ENCODE peak calls at places on chromosomes 4 and X, in five cellular contexts. One of them, this sample, is unnamed.

GRCh38 chr4:149914521-149915115 is 99.0 kb upstream of the IQCM start:
- DNase-seq in astrocyte of the cerebellum: peak; percentile 35
- DNase-seq in AG04450: peak; percentile 32
- DNase-seq in AG09309: peak; percentile 28
- DNase-seq in foreskin fibroblast: peak; percentile 76
- DNase-seq in this sample: peak; percentile 27

GRCh38 chr4:101885574-101885973 is 95.0 kb downstream of the BANK1 start:
- DNase-seq in astrocyte of the cerebellum: no peak
- DNase-seq in AG04450: no peak
- DNase-seq in AG09309: no peak
- DNase-seq in foreskin fibroblast: no peak
- DNase-seq in this sample: no peak

GRCh38 chrX:132071260-132071659 is 48.2 kb downstream of the STK26 start:
- DNase-seq in astrocyte of the cerebellum: no peak
- DNase-seq in AG04450: no peak
- DNase-seq in AG09309: peak; percentile 3
- DNase-seq in foreskin fibroblast: peak; percentile 14
- DNase-seq in this sample: no peak

GRCh38 chrX:129606918-129607317 is 47.8 kb downstream of the APLN start:
- DNase-seq in astrocyte of the cerebellum: peak; percentile 24
- DNase-seq in AG04450: no peak
- DNase-seq in AG09309: no peak
- DNase-seq in foreskin fibroblast: peak; percentile 67
- DNase-seq in this sample: no peak

GRCh38 chr4:69196209-69196965 is 18.2 kb downstream of the UGT2B11 start:
- DNase-seq in astrocyte of the cerebellum: no peak
- DNase-seq in AG04450: no peak
- DNase-seq in AG09309: no peak
- DNase-seq in foreskin fibroblast: no peak
- DNase-seq in this sample: no peak

GRCh38 chrX:104351173-104351769 is 96.5 kb upstream of the ESX1 start:
- DNase-seq in astrocyte of the cerebellum: peak; percentile 35
- DNase-seq in AG04450: no peak
- DNase-seq in AG09309: peak; percentile 67
- DNase-seq in foreskin fibroblast: peak; percentile 78
- DNase-seq in this sample: peak; percentile 48

GRCh38 chr4:1266881-1267763 is 18.2 kb upstream of the CTBP1 start:
- DNase-seq in astrocyte of the cerebellum: no peak
- DNase-seq in AG04450: no peak
- DNase-seq in AG09309: no peak
- DNase-seq in foreskin fibroblast: no peak
- DNase-seq in this sample: no peak

GRCh38 chr4:76238236-76238635 is 13.3 kb upstream of the FAM47E start:
- DNase-seq in astrocyte of the cerebellum: no peak
- DNase-seq in AG04450: no peak
- DNase-seq in AG09309: no peak
- DNase-seq in foreskin fibroblast: no peak
- DNase-seq in this sample: no peak

GRCh38 chr4:7539659-7540058 is 104.9 kb upstream of the PSAPL1 start:
- DNase-seq in astrocyte of the cerebellum: no peak
- DNase-seq in AG04450: no peak
- DNase-seq in AG09309: no peak
- DNase-seq in foreskin fibroblast: no peak
- DNase-seq in this sample: no peak

GRCh38 chr4:7757501-7758443 is 181.9 kb downstream of the AFAP1 start:
- DNase-seq in astrocyte of the cerebellum: no peak
- DNase-seq in AG04450: no peak
- DNase-seq in AG09309: no peak
- DNase-seq in foreskin fibroblast: peak; percentile 37
- DNase-seq in this sample: no peak

GRCh38 chrX:131778269-131779218 is 234.7 kb downstream of the OR13H1 start:
- DNase-seq in astrocyte of the cerebellum: peak; percentile 78
- DNase-seq in AG04450: no peak
- DNase-seq in AG09309: no peak
- DNase-seq in foreskin fibroblast: no peak
- DNase-seq in this sample: no peak

GRCh38 chr4:159374749-159375535 is 272.1 kb downstream of the RAPGEF2 start:
- DNase-seq in astrocyte of the cerebellum: peak; percentile 19
- DNase-seq in AG04450: peak; percentile 16
- DNase-seq in AG09309: peak; percentile 73
- DNase-seq in foreskin fibroblast: no peak
- DNase-seq in this sample: peak; percentile 2

GRCh38 chrX:99572711-99573110 is 837.4 kb downstream of the PCDH19 start:
- DNase-seq in astrocyte of the cerebellum: no peak
- DNase-seq in AG04450: no peak
- DNase-seq in AG09309: no peak
- DNase-seq in foreskin fibroblast: no peak
- DNase-seq in this sample: no peak

GRCh38 chr4:25486171-25486570 is 109.1 kb downstream of the ANAPC4 start:
- DNase-seq in astrocyte of the cerebellum: peak; percentile 60
- DNase-seq in AG04450: no peak
- DNase-seq in AG09309: no peak
- DNase-seq in foreskin fibroblast: no peak
- DNase-seq in this sample: no peak

GRCh38 chr4:77347341-77347740 is 190.3 kb downstream of the CCNG2 start:
- DNase-seq in astrocyte of the cerebellum: no peak
- DNase-seq in AG04450: no peak
- DNase-seq in AG09309: no peak
- DNase-seq in foreskin fibroblast: no peak
- DNase-seq in this sample: no peak

GRCh38 chr4:3257125-3257690 is 8.2 kb downstream of the MSANTD1 start:
- DNase-seq in astrocyte of the cerebellum: no peak
- DNase-seq in AG04450: no peak
- DNase-seq in AG09309: no peak
- DNase-seq in foreskin fibroblast: no peak
- DNase-seq in this sample: no peak

GRCh38 chr4:106238819-106239420 is 77.1 kb downstream of the TBCK start:
- DNase-seq in astrocyte of the cerebellum: peak; percentile 18
- DNase-seq in AG04450: no peak
- DNase-seq in AG09309: peak; percentile 7
- DNase-seq in foreskin fibroblast: peak; percentile 50
- DNase-seq in this sample: no peak

GRCh38 chrX:106898462-106898861 is 4.7 kb downstream of the RIPPLY1 start:
- DNase-seq in astrocyte of the cerebellum: peak; percentile 24
- DNase-seq in AG04450: no peak
- DNase-seq in AG09309: no peak
- DNase-seq in foreskin fibroblast: peak; percentile 68
- DNase-seq in this sample: no peak

GRCh38 chr4:22019676-22020075 is 71.1 kb upstream of the KCNIP4 start:
- DNase-seq in astrocyte of the cerebellum: no peak
- DNase-seq in AG04450: no peak
- DNase-seq in AG09309: peak; percentile 10
- DNase-seq in foreskin fibroblast: no peak
- DNase-seq in this sample: no peak

GRCh38 chr4:147408189-147408588 is 72.7 kb upstream of the EDNRA start:
- DNase-seq in astrocyte of the cerebellum: no peak
- DNase-seq in AG04450: no peak
- DNase-seq in AG09309: no peak
- DNase-seq in foreskin fibroblast: no peak
- DNase-seq in this sample: no peak

GRCh38 chr4:147409350-147409749 is 71.5 kb upstream of the EDNRA start:
- DNase-seq in astrocyte of the cerebellum: peak; percentile 23
- DNase-seq in AG04450: peak; percentile 43
- DNase-seq in AG09309: no peak
- DNase-seq in foreskin fibroblast: no peak
- DNase-seq in this sample: no peak

DNA sequence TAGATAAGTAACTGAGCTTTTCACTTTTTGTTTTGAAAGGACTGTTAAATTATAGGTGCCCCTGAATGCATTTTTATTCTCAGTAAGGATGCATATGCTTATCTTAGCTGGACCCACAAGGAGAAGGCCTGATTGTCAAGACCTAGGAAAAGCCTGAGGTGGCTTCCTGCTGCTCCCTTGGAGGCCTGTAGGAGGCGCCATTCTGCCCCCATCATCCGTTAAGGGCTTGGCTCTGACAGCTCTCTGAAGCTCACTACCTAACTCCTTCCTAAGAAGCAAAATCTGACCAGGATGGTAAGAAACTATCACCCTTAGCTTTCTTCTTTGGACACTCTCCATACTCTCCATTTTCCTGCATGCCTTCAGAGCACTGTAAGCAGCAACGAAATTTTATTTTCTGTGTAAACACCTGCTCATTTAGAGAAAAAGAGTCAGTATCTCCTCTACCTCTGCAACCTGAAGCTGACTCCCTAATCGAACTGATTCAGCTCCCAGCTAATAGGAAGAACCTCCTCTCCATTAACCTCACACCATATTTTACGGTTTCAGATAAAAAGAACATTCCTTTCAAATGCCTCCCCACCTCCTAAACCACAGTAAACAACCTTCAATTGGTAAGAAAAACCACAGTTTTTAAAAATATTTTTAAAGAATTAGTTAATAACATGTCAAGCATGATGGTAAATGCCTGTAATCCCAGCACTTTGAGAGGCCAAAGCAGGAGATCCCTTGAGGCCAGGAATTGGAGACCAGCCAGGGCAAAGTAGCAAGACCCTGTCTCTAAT is 73.4 kb upstream of the EDNRA start:
- DNase-seq in astrocyte of the cerebellum: peak; percentile 44
- DNase-seq in AG04450: no peak
- DNase-seq in AG09309: no peak
- DNase-seq in foreskin fibroblast: no peak
- DNase-seq in this sample: peak; percentile 12
- TF ChIP-seq CTCF in astrocyte of the cerebellum: peak; percentile 39
- TF ChIP-seq CTCF in AG04450: peak; percentile 40
- TF ChIP-seq CTCF in AG09309: peak; percentile 47
- TF ChIP-seq CTCF in foreskin fibroblast: peak; percentile 30
- TF ChIP-seq CTCF in this sample: peak; percentile 54

DNA sequence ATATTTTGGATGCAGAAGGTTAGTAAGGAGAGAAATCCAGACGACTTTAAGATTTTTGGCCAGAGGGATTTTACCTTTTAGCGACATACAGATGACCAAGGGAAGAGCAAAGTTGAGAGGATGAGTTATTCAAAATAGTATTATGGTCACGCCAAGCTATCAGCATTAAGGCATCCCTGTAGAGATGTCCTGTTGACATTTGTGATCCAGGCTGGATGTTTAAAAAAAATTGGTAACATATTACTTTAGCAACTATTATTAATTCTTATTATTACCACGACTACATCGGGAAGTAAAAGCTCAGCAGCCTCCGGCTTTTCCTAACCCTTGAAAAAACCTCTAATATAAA is 562 bp upstream of the OSTC start:
- DNase-seq in astrocyte of the cerebellum: no peak
- DNase-seq in AG04450: no peak
- DNase-seq in AG09309: no peak
- DNase-seq in foreskin fibroblast: no peak
- DNase-seq in this sample: no peak
- TF ChIP-seq CTCF in astrocyte of the cerebellum: no peak
- TF ChIP-seq CTCF in AG04450: no peak
- TF ChIP-seq CTCF in AG09309: no peak
- TF ChIP-seq CTCF in foreskin fibroblast: no peak
- TF ChIP-seq CTCF in this sample: no peak

GRCh38 chr4:139921551-139922184 is 232.3 kb downstream of the MAML3 start:
- DNase-seq in astrocyte of the cerebellum: no peak
- DNase-seq in AG04450: no peak
- DNase-seq in AG09309: no peak
- DNase-seq in foreskin fibroblast: no peak
- DNase-seq in this sample: no peak
- TF ChIP-seq CTCF in astrocyte of the cerebellum: no peak
- TF ChIP-seq CTCF in AG04450: no peak
- TF ChIP-seq CTCF in AG09309: no peak
- TF ChIP-seq CTCF in foreskin fibroblast: no peak
- TF ChIP-seq CTCF in this sample: no peak

GRCh38 chr4:24400537-24400936 is 183.8 kb downstream of the DHX15 start:
- DNase-seq in astrocyte of the cerebellum: no peak
- DNase-seq in AG04450: no peak
- DNase-seq in AG09309: no peak
- DNase-seq in foreskin fibroblast: no peak
- DNase-seq in this sample: no peak

GRCh38 chr4:24394041-24394440 is 190.3 kb downstream of the DHX15 start:
- DNase-seq in astrocyte of the cerebellum: peak; percentile 85
- DNase-seq in AG04450: peak; percentile 16
- DNase-seq in AG09309: no peak
- DNase-seq in foreskin fibroblast: peak; percentile 30
- DNase-seq in this sample: peak; percentile 10

GRCh38 chr4:24396988-24397387 is 187.4 kb downstream of the DHX15 start:
- DNase-seq in astrocyte of the cerebellum: no peak
- DNase-seq in AG04450: no peak
- DNase-seq in AG09309: no peak
- DNase-seq in foreskin fibroblast: no peak
- DNase-seq in this sample: no peak

GRCh38 chr4:24392613-24393012 is 191.7 kb downstream of the DHX15 start:
- DNase-seq in astrocyte of the cerebellum: no peak
- DNase-seq in AG04450: no peak
- DNase-seq in AG09309: no peak
- DNase-seq in foreskin fibroblast: no peak
- DNase-seq in this sample: no peak

DNA sequence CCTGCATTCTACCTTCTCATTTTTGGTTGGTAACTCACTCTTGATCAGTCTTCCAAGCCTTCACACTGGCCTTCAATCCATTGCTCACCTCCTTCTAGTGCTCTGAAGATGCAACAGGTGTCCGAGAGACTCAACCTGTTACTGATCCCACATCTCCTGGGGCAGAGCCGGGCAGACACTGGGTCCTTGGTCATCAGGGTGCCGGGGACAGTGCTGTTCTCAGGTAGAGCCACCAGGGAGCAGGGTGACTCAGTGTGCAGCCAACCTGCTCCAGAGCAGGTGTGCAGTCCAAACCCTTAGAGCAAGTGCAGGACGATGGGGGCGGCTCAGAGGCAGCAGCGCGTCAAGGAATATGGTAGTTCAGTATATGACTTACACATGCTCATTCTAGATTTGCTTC is 188.4 kb downstream of the DHX15 start:
- DNase-seq in astrocyte of the cerebellum: no peak
- DNase-seq in AG04450: no peak
- DNase-seq in AG09309: no peak
- DNase-seq in foreskin fibroblast: no peak
- DNase-seq in this sample: no peak
- TF ChIP-seq CTCF in astrocyte of the cerebellum: no peak
- TF ChIP-seq CTCF in AG04450: no peak
- TF ChIP-seq CTCF in AG09309: no peak
- TF ChIP-seq CTCF in foreskin fibroblast: no peak
- TF ChIP-seq CTCF in this sample: no peak

DNA sequence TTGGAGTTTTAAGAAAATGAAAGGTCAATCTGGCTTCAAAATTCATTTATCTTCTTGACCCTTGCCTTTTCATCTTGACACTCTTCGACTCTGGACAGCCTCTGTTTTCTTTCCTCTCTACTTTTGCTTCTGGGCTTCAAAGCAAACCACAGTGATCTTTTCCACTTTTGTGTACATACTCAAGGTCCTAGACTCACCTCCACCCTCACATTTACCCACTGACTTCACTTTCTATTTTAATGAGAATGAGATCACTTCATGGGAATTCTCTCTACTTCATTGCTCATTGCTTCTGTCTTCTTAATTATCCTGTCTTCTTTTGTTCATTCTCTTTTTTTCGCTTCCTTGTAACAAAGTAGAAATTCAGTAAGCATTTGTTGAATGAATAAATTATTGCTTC is 330.1 kb upstream of the HAND2 start:
- DNase-seq in astrocyte of the cerebellum: no peak
- DNase-seq in AG04450: no peak
- DNase-seq in AG09309: no peak
- DNase-seq in foreskin fibroblast: no peak
- DNase-seq in this sample: no peak
- TF ChIP-seq CTCF in astrocyte of the cerebellum: no peak
- TF ChIP-seq CTCF in AG04450: no peak
- TF ChIP-seq CTCF in AG09309: no peak
- TF ChIP-seq CTCF in foreskin fibroblast: no peak
- TF ChIP-seq CTCF in this sample: no peak

This sample was measured in retinal pigment epithelial cell.